ENCODE peak calls at places on chromosome 6, in five cellular contexts. Q is A172, W is RPMI7951, U is hypothalamus, M is fibroblast of the conjunctiva. O is an unnamed sample.
A peak's percentile ranks its signal among the peaks of the same experiment; 100 is the strongest.

GRCh38 chr6:89970072-89970471 is 75.8 kb downstream of the GJA10 start:
- DNase-seq in Q (no peak), W (peak; percentile 26), U (no peak), M (no peak), O (no peak)

GRCh38 chr6:107458687-107459282 is 579 bp downstream of the PDSS2 start:
- DNase-seq in Q (peak; percentile 10), W (peak; percentile 11), U (peak; percentile 52), M (no peak), O (peak; percentile 36)

GRCh38 chr6:125267806-125268523 is 33.8 kb downstream of the HDDC2 start:
- DNase-seq in Q (no peak), W (peak; percentile 32), U (no peak), M (no peak), O (no peak)

GRCh38 chr6:55822005-55822404 is 53.4 kb downstream of the BMP5 start:
- DNase-seq in Q (no peak), W (no peak), U (no peak), M (no peak), O (no peak)

GRCh38 chr6:25280617-25280990 is 1.4 kb downstream of the CARMIL1 start:
- DNase-seq in Q (no peak), W (no peak), U (no peak), M (no peak), O (peak; percentile 47)

GRCh38 chr6:25179051-25179778 is 100.0 kb upstream of the CARMIL1 start:
- DNase-seq in Q (peak; percentile 75), W (peak; percentile 69), U (no peak), M (no peak), O (no peak)

GRCh38 chr6:142359271-142359960 is 57.6 kb downstream of the ADGRG6 start:
- DNase-seq in Q (no peak), W (no peak), U (no peak), M (no peak), O (no peak)

GRCh38 chr6:667253-667927 is 10.5 kb upstream of the HUS1B start:
- DNase-seq in Q (no peak), W (no peak), U (no peak), M (no peak), O (no peak)

GRCh38 chr6:153123801-153124200 is 7.3 kb downstream of the RGS17 start:
- DNase-seq in Q (no peak), W (no peak), U (no peak), M (no peak), O (no peak)

GRCh38 chr6:161281092-161281491 is 7.2 kb upstream of the AGPAT4 start:
- DNase-seq in Q (no peak), W (no peak), U (no peak), M (no peak), O (no peak)

GRCh38 chr6:11851405-11851804 is 72.8 kb upstream of the ADTRP start:
- DNase-seq in Q (peak; percentile 97), W (peak; percentile 89), U (no peak), M (no peak), O (peak; percentile 69)

GRCh38 chr6:43368517-43369160 is 808 bp downstream of the ZNF318 start:
- DNase-seq in Q (no peak), W (peak; percentile 40), U (no peak), M (no peak), O (no peak)

GRCh38 chr6:55918639-55919038 is 43.2 kb upstream of the BMP5 start:
- DNase-seq in Q (peak; percentile 52), W (no peak), U (no peak), M (peak; percentile 70), O (peak; percentile 54)

GRCh38 chr6:158595223-158595622 is 35.3 kb downstream of the TMEM181 start:
- DNase-seq in Q (no peak), W (peak; percentile 11), U (no peak), M (no peak), O (no peak)

GRCh38 chr6:30101939-30102700 is 10.8 kb downstream of the TRIM31 start:
- DNase-seq in Q (peak; percentile 73), W (peak; percentile 89), U (peak; percentile 58), M (peak; percentile 63), O (peak; percentile 75)

GRCh38 chr6:134729590-134729989 is 220.3 kb downstream of the ALDH8A1 start:
- DNase-seq in Q (no peak), W (no peak), U (no peak), M (no peak), O (no peak)

GRCh38 chr6:165615629-165616028 is 47.4 kb downstream of the PDE10A start:
- DNase-seq in Q (peak; percentile 79), W (peak; percentile 81), U (no peak), M (no peak), O (no peak)

GRCh38 chr6:166949533-166950442 is 6.6 kb downstream of the RNASET2 start:
- DNase-seq in Q (no peak), W (no peak), U (no peak), M (no peak), O (no peak)

GRCh38 chr6:111417181-111417585 is 65.8 kb downstream of the REV3L start:
- DNase-seq in Q (no peak), W (peak; percentile 60), U (no peak), M (no peak), O (no peak)

GRCh38 chr6:12929678-12930077 is 213.1 kb downstream of the PHACTR1 start:
- DNase-seq in Q (no peak), W (no peak), U (no peak), M (no peak), O (no peak)

GRCh38 chr6:121885399-121886152 is 450.1 kb downstream of the GJA1 start:
- DNase-seq in Q (no peak), W (no peak), U (no peak), M (peak; percentile 36), O (no peak)

GRCh38 chr6:89048985-89049384 is 31.6 kb upstream of the PNRC1 start:
- DNase-seq in Q (peak; percentile 29), W (peak; percentile 41), U (no peak), M (peak; percentile 60), O (peak; percentile 32)

GRCh38 chr6:100346203-100346602 is 118.5 kb downstream of the SIM1 start:
- DNase-seq in Q (peak; percentile 52), W (no peak), U (no peak), M (no peak), O (no peak)

GRCh38 chr6:16633465-16633864 is 127.8 kb downstream of the ATXN1 start:
- DNase-seq in Q (no peak), W (no peak), U (no peak), M (no peak), O (no peak)

GRCh38 chr6:168990352-168990751 is 263.3 kb downstream of the THBS2 start:
- DNase-seq in Q (no peak), W (no peak), U (no peak), M (no peak), O (no peak)

GRCh38 chr6:137002505-137002904 is 42.3 kb downstream of the IL20RA start:
- DNase-seq in Q (no peak), W (no peak), U (no peak), M (no peak), O (no peak)